ENCODE peak calls at places on chromosome 16, in four cellular contexts. H is CD8-positive, alpha-beta T cell; F is mucosa of descending colon; S is heart right ventricle. J is an unnamed sample.

GRCh38 chr16:64962786-64963185 is 159.1 kb downstream of the CDH11 start:
- DNase-seq in S (no peak), H (no peak), F (no peak), J (peak; percentile 18)

GRCh38 chr16:3536271-3536671 is 35.5 kb downstream of the CLUAP1 start:
- DNase-seq in S (no peak), F (no peak), H (no peak), J (no peak)

GRCh38 chr16:61879-62281 is 8.3 kb downstream of the SNRNP25 start:
- DNase-seq in S (no peak), F (no peak), H (no peak), J (no peak)

GRCh38 chr16:54936979-54937672 is 6.5 kb downstream of the IRX5 start:
- DNase-seq in S (peak; percentile 38), H (no peak), F (no peak), J (peak; percentile 84)

GRCh38 chr16:50747206-50747956 is 5.5 kb downstream of the CYLD start:
- DNase-seq in S (no peak), H (no peak), F (no peak), J (peak; percentile 47)

GRCh38 chr16:3503513-3503912 is 2.7 kb downstream of the CLUAP1 start:
- DNase-seq in S (no peak), H (peak; percentile 19), F (peak; percentile 61), J (no peak)

GRCh38 chr16:68387301-68387700 is 61.0 kb downstream of the SMPD3 start:
- DNase-seq in H (no peak), S (no peak), F (peak; percentile 92), J (no peak)

GRCh38 chr16:63617990-63618763 is 1503.7 kb downstream of the CDH11 start:
- DNase-seq in F (peak; percentile 46), S (peak; percentile 25), H (no peak), J (peak; percentile 51)

GRCh38 chr16:17358350-17358749 is 112.4 kb downstream of the XYLT1 start:
- DNase-seq in S (no peak), F (peak; percentile 46), H (no peak), J (no peak)

GRCh38 chr16:17358846-17359245 is 111.9 kb downstream of the XYLT1 start:
- DNase-seq in H (no peak), F (no peak), S (no peak), J (no peak)

GRCh38 chr16:17360810-17361209 is 110.0 kb downstream of the XYLT1 start:
- DNase-seq in F (no peak), S (no peak), H (no peak), J (no peak)

GRCh38 chr16:17357302-17358062 is 113.3 kb downstream of the XYLT1 start:
- DNase-seq in F (peak; percentile 40), H (no peak), S (no peak), J (no peak)

DNA sequence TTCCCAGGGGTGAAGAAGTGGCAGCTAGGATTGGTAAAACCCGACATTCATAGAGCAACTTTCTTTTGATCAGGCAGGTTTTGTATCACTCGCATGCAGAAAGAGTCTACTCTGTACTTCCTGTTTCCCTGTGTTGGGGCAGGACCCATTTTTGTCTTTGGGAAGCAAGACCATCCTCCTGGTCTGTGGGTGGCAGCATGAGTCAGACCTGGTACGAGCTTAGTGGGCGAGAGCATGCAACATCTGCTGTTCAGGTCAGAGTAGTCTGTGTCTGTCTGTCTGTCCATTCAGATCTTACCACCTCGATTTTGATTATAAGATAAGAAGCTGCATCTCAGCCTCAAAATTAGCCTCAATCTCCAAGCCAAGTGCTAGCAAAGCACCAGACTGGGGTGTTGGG is 111.0 kb downstream of the XYLT1 start:
- DNase-seq in S (no peak), F (no peak), H (no peak), J (no peak)
- H3K4me3 ChIP-seq in S (no peak overlapping the region), F (no peak overlapping the region), H (no peak overlapping the region), J (no peak overlapping the region)

DNA sequence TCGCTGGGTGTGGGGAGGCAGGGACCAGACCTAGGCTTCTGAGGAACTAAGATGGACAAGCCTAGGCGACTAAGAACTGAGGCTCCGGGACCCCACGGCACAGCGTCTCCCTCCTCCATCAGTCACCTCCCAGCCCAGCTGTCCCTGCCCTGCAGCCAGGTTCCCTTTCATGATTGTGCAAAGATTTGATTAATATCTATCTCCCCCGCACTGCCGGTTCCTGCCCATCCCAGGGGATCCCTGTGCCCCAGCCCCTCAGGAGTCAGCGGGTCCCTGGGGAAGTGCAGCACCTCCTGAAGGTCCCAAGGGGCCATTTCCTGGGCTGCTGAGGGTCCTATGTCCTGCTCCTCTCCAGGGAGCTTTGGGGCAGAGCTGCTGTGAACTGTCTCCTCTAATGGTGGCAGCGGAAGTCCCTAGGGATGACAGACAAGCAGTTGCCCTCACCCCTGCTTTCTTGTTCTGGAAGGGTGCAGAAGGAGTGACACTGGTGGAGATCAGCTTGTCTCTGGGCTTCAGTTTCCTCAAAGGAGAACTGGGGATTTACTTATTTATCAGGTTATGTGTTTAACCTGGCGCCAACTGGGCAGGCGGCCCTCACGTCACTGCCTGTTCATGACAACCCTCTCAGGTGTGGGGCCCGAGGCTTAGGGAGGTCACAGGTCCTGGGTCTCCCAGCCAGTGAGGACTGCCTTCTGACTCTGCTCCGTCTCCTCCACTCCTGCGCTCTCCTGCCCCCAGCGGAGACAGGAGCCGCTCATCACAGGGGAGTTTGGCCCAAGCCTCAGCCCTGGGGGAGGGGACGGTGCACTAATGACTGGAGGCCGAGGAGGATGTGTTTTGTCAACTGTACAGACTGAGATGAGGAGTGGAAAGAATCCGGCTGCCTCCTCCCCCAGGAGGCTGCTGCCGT is 1.9 kb upstream of the C16orf74 start:
- DNase-seq in F (no peak), S (peak; percentile 23), H (no peak), J (peak; percentile 72)
- TF ChIP-seq CTCF in F (no peak), S (no peak), H (no peak), J (peak; percentile 52)

GRCh38 chr16:48247311-48247710 is at the start of gene ABCC11:
- DNase-seq in S (no peak), H (no peak), F (no peak), J (no peak)

GRCh38 chr16:48244863-48245195 is 729 bp downstream of the LONP2 start:
- DNase-seq in H (no peak), F (no peak), S (no peak), J (no peak)

GRCh38 chr16:48244080-48244862 is at the start of gene LONP2:
- DNase-seq in H (peak; percentile 86), S (peak; percentile 93), F (peak; percentile 94), J (peak; percentile 92)

GRCh38 chr16:48250520-48251278 is 3.4 kb upstream of the ABCC11 start:
- DNase-seq in S (no peak), H (no peak), F (no peak), J (no peak)

GRCh38 chr16:48246066-48246465 is 1.3 kb downstream of the ABCC11 start:
- DNase-seq in H (no peak), S (no peak), F (no peak), J (peak; percentile 32)
- H3K4me3 ChIP-seq in H (no peak overlapping the region), S (peak overlapping the region; percentile 77), F (no peak overlapping the region), J (no peak overlapping the region)

DNA sequence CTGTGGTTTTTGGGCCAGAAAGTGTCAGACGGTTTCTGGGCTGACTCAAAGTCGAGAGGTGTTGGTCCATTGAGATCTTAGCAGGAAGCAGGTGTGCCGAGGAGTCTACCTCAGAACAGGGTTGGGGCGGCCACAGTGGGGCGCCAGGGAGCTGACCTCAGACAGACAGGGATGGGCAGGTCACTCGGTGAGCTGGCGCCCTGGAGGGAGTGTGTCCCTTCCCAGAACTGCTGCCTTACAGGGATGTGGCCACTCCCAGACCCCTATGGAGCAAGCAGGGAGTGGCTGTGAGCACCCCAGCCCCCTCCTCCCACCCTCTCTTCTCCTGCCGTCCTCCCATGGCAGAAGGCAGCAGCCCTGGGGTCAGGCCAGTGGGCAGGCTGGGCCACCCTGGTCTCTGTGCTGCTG is 14.0 kb upstream of the DPEP1 start:
- DNase-seq in F (no peak), S (no peak), H (no peak), J (no peak)
- TF ChIP-seq CTCF in F (no peak), S (peak; percentile 16), H (no peak), J (peak; percentile 38)

GRCh38 chr16:13100970-13101369 is 199.6 kb downstream of the SHISA9 start:
- DNase-seq in S (no peak), H (no peak), F (no peak), J (no peak)

GRCh38 chr16:13099822-13100221 is 198.4 kb downstream of the SHISA9 start:
- DNase-seq in F (no peak), S (no peak), H (no peak), J (no peak)

GRCh38 chr16:13102401-13102800 is 201.0 kb downstream of the SHISA9 start:
- DNase-seq in S (no peak), H (no peak), F (no peak), J (no peak)

GRCh38 chr16:13104772-13105171 is 203.4 kb downstream of the SHISA9 start:
- DNase-seq in F (no peak), S (no peak), H (no peak), J (no peak)

GRCh38 chr16:13101828-13102227 is 200.4 kb downstream of the SHISA9 start:
- DNase-seq in H (no peak), S (no peak), F (no peak), J (no peak)
- H3K4me3 ChIP-seq in H (no peak overlapping the region), S (no peak overlapping the region), F (no peak overlapping the region), J (no peak overlapping the region)

GRCh38 chr16:14289692-14290340 is 218.7 kb downstream of the MRTFB start:
- DNase-seq in H (no peak), S (no peak), F (no peak), J (peak; percentile 30)
- TF ChIP-seq CTCF in H (peak; percentile 39), S (peak; percentile 46), F (no peak), J (peak; percentile 34)

GRCh38 chr16:56189990-56190902 is 1.0 kb upstream of the GNAO1 start:
- DNase-seq in F (peak; percentile 54), S (no peak), H (no peak), J (no peak)
- H3K4me3 ChIP-seq in F (no peak overlapping the region), S (peak overlapping the region; percentile 79), H (peak overlapping the region; percentile 40), J (peak overlapping the region; percentile 54)

GRCh38 chr16:19110537-19111391 is 3.0 kb upstream of the ITPRIPL2 start:
- DNase-seq in S (no peak), F (no peak), H (no peak), J (no peak)

GRCh38 chr16:19115148-19116021 is 1.6 kb downstream of the ITPRIPL2 start:
- DNase-seq in F (peak; percentile 63), H (no peak), S (peak; percentile 39), J (no peak)

GRCh38 chr16:19116711-19117449 is 3.1 kb downstream of the ITPRIPL2 start:
- DNase-seq in H (no peak), S (no peak), F (no peak), J (no peak)

GRCh38 chr16:19114359-19115147 is 789 bp downstream of the ITPRIPL2 start:
- DNase-seq in S (peak; percentile 72), H (no peak), F (peak; percentile 81), J (no peak)

DNA sequence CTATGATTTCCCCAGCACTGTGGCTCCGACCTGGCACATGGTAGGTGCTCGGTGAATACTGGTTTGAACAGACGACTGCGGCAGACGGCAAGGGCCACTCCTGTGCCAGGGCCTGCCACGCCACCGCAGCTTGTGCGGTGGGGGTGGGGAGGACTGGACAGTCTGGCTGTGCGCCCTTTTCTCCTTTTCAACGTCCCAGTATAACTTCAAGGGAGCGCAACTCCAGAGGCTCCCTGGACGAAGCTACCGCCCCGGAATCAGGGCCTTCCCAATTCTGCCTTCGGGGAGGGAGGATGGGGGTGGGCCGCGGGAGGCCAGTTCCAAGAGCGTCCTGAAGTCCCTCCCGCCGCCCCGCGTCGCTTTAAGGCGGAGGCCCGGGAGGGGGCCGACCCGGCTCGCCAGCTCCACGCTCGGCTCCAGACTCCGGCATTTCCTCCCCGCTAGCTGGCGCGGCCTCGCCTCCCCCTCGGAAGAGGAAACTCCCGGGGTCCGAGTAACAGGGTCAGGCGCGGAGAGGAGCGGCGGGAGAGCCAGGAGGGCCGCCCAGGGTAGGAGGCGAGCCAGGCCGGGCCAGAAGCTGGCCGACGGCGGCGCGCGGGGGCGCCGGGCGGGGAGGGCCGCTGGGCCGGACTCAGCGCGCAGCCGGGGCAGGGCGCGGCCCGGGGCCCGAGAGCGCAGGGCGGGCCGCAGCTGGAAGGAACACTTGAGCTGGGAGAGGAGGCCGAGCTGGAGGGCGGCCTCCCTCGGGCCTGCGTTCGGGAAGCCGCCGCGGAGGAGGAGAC is at the start of gene ITPRIPL2:
- DNase-seq in H (no peak), S (peak; percentile 93), F (peak; percentile 90), J (peak; percentile 71)
- TF ChIP-seq CTCF in H (no peak), S (no peak), F (no peak), J (no peak)

GRCh38 chr16:81836279-81837054 is 57.4 kb downstream of the PLCG2 start:
- DNase-seq in H (no peak), S (no peak), F (no peak), J (no peak)
- H3K4me3 ChIP-seq in H (no peak overlapping the region), S (no peak overlapping the region), F (no peak overlapping the region), J (no peak overlapping the region)

J was measured in cardiac muscle cell.